ENCODE peak calls at places on chromosomes 11 and 22, in five cellular contexts. One of them, this sample, is unnamed.

GRCh38 chr11:44527476-44527875 is 38.0 kb upstream of the CD82 start:
- DNase-seq in fibroblast of lung: no peak
- DNase-seq in H1: no peak
- DNase-seq in lower lobe of right lung: no peak
- DNase-seq in PC-3: no peak
- DNase-seq in this sample: no peak

GRCh38 chr11:93099811-93100210 is 98.0 kb downstream of the SLC36A4 start:
- DNase-seq in PC-3: no peak
- DNase-seq in H1: no peak
- DNase-seq in fibroblast of lung: peak
- DNase-seq in lower lobe of right lung: no peak
- DNase-seq in this sample: no peak

GRCh38 chr11:107408762-107409200 is 48.8 kb downstream of the CWF19L2 start:
- DNase-seq in H1: no peak
- DNase-seq in PC-3: peak
- DNase-seq in fibroblast of lung: no peak
- DNase-seq in lower lobe of right lung: no peak
- DNase-seq in this sample: no peak

GRCh38 chr11:85348945-85349344 is 278.2 kb downstream of the DLG2 start:
- DNase-seq in fibroblast of lung: no peak
- DNase-seq in lower lobe of right lung: no peak
- DNase-seq in PC-3: no peak
- DNase-seq in H1: no peak
- DNase-seq in this sample: no peak

GRCh38 chr11:75668508-75669297 is at the start of gene MAP6:
- DNase-seq in H1: peak
- DNase-seq in fibroblast of lung: peak
- DNase-seq in lower lobe of right lung: no peak
- DNase-seq in PC-3: peak
- DNase-seq in this sample: no peak

GRCh38 chr22:49052023-49052538 is 775.6 kb downstream of the BRD1 start:
- DNase-seq in lower lobe of right lung: no peak
- DNase-seq in fibroblast of lung: peak
- DNase-seq in H1: no peak
- DNase-seq in PC-3: no peak
- DNase-seq in this sample: no peak

GRCh38 chr11:46002146-46002545 is 79.7 kb downstream of the LARGE2 start:
- DNase-seq in H1: no peak
- DNase-seq in lower lobe of right lung: no peak
- DNase-seq in PC-3: no peak
- DNase-seq in fibroblast of lung: no peak
- DNase-seq in this sample: no peak

GRCh38 chr11:121762820-121763219 is 310.1 kb upstream of the SORL1-AS1 start:
- DNase-seq in fibroblast of lung: peak
- DNase-seq in lower lobe of right lung: no peak
- DNase-seq in H1: no peak
- DNase-seq in PC-3: peak
- DNase-seq in this sample: no peak

GRCh38 chr11:114080769-114081168 is 21.3 kb downstream of the ZBTB16 start:
- DNase-seq in PC-3: no peak
- DNase-seq in H1: no peak
- DNase-seq in fibroblast of lung: no peak
- DNase-seq in lower lobe of right lung: no peak
- DNase-seq in this sample: no peak

GRCh38 chr22:22210375-22210774 is 34.2 kb upstream of the VPREB1 start:
- DNase-seq in H1: no peak
- DNase-seq in PC-3: peak
- DNase-seq in lower lobe of right lung: no peak
- DNase-seq in fibroblast of lung: peak
- DNase-seq in this sample: no peak

GRCh38 chr11:69155302-69156198 is at the start of gene SMIM38:
- DNase-seq in lower lobe of right lung: no peak
- DNase-seq in PC-3: no peak
- DNase-seq in H1: no peak
- DNase-seq in fibroblast of lung: no peak
- DNase-seq in this sample: no peak

GRCh38 chr11:121365304-121365703 is 72.7 kb downstream of the SC5D start:
- DNase-seq in lower lobe of right lung: no peak
- DNase-seq in fibroblast of lung: no peak
- DNase-seq in H1: no peak
- DNase-seq in PC-3: no peak
- DNase-seq in this sample: no peak

GRCh38 chr11:66371627-66372415 is at the start of gene SLC29A2:
- DNase-seq in PC-3: peak
- DNase-seq in lower lobe of right lung: peak
- DNase-seq in H1: peak
- DNase-seq in fibroblast of lung: no peak
- DNase-seq in this sample: peak

GRCh38 chr11:32706985-32707736 is 87.3 kb downstream of the CCDC73 start:
- DNase-seq in lower lobe of right lung: no peak
- DNase-seq in fibroblast of lung: peak
- DNase-seq in PC-3: peak
- DNase-seq in H1: no peak
- DNase-seq in this sample: no peak

GRCh38 chr11:69425895-69426544 is 55.4 kb upstream of the LINC01488 start:
- DNase-seq in PC-3: no peak
- DNase-seq in H1: no peak
- DNase-seq in fibroblast of lung: no peak
- DNase-seq in lower lobe of right lung: no peak
- DNase-seq in this sample: no peak

GRCh38 chr11:126601550-126602215 is 246.2 kb downstream of the ST3GAL4 start:
- DNase-seq in lower lobe of right lung: no peak
- DNase-seq in fibroblast of lung: no peak
- DNase-seq in H1: no peak
- DNase-seq in PC-3: no peak
- DNase-seq in this sample: no peak

GRCh38 chr11:97201743-97202612 is 812.2 kb downstream of the JRKL start:
- DNase-seq in fibroblast of lung: no peak
- DNase-seq in H1: no peak
- DNase-seq in PC-3: no peak
- DNase-seq in lower lobe of right lung: no peak
- DNase-seq in this sample: no peak

GRCh38 chr11:68983816-68984215 is 3.0 kb upstream of the MRGPRD start:
- DNase-seq in PC-3: no peak
- DNase-seq in lower lobe of right lung: no peak
- DNase-seq in H1: no peak
- DNase-seq in fibroblast of lung: no peak
- DNase-seq in this sample: no peak

GRCh38 chr11:86537541-86538222 is 134.7 kb downstream of the ME3 start:
- DNase-seq in lower lobe of right lung: no peak
- DNase-seq in H1: no peak
- DNase-seq in PC-3: no peak
- DNase-seq in fibroblast of lung: no peak
- DNase-seq in this sample: no peak

GRCh38 chr11:33172996-33173395 is 11.7 kb upstream of the CSTF3 start:
- DNase-seq in lower lobe of right lung: no peak
- DNase-seq in H1: no peak
- DNase-seq in fibroblast of lung: no peak
- DNase-seq in PC-3: no peak
- DNase-seq in this sample: no peak

GRCh38 chr11:15707971-15708370 is 593.2 kb downstream of the INSC start:
- DNase-seq in H1: no peak
- DNase-seq in lower lobe of right lung: peak
- DNase-seq in PC-3: peak
- DNase-seq in fibroblast of lung: peak
- DNase-seq in this sample: no peak

GRCh38 chr22:48241658-48242057 is 1479.2 kb downstream of the TBC1D22A start:
- DNase-seq in lower lobe of right lung: no peak
- DNase-seq in H1: peak
- DNase-seq in fibroblast of lung: no peak
- DNase-seq in PC-3: no peak
- DNase-seq in this sample: no peak

GRCh38 chr22:44707752-44708151 is 5.7 kb downstream of the PRR5 start:
- DNase-seq in lower lobe of right lung: no peak
- DNase-seq in H1: no peak
- DNase-seq in fibroblast of lung: peak
- DNase-seq in PC-3: peak
- DNase-seq in this sample: no peak

GRCh38 chr11:72409458-72409857 is 24.9 kb downstream of the CLPB start:
- DNase-seq in lower lobe of right lung: no peak
- DNase-seq in H1: no peak
- DNase-seq in fibroblast of lung: no peak
- DNase-seq in PC-3: no peak
- DNase-seq in this sample: no peak

GRCh38 chr11:87286338-87286737 is 248.6 kb downstream of the TMEM135 start:
- DNase-seq in fibroblast of lung: no peak
- DNase-seq in PC-3: no peak
- DNase-seq in lower lobe of right lung: no peak
- DNase-seq in H1: no peak
- DNase-seq in this sample: no peak

DNA sequence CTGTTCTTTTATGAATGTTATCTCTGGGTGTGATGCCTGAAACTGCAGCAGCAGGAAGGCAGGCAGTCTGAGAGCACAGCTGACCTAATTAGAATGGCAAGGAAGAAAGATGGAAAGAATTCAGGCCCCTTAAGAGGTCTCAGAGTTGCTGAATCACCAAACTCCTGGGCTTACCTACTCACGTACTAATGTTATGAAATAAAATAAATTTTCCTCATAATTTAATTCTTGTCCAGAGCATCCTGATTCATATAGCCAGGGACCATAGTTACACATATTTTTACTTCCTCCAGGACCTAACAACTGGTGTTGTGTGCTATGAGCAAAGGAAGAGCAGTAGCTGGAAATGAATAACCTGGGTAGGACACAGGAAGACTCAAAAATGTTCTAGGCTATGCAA is 41.9 kb downstream of the SNX19 start:
- DNase-seq in fibroblast of lung: peak
- DNase-seq in PC-3: no peak
- DNase-seq in lower lobe of right lung: no peak
- DNase-seq in H1: no peak
- DNase-seq in this sample: no peak
- H3K27ac ChIP-seq in fibroblast of lung: peak
- H3K27ac ChIP-seq in PC-3: no peak
- H3K27ac ChIP-seq in lower lobe of right lung: no peak
- H3K27ac ChIP-seq in H1: no peak
- H3K27ac ChIP-seq in this sample: no peak

GRCh38 chr11:47571012-47571729 is 5.8 kb downstream of the PTPMT1 start:
- DNase-seq in lower lobe of right lung: no peak
- DNase-seq in PC-3: no peak
- DNase-seq in H1: no peak
- DNase-seq in fibroblast of lung: no peak
- DNase-seq in this sample: no peak

GRCh38 chr11:47569646-47570045 is 4.2 kb downstream of the PTPMT1 start:
- DNase-seq in PC-3: no peak
- DNase-seq in H1: no peak
- DNase-seq in fibroblast of lung: no peak
- DNase-seq in lower lobe of right lung: no peak
- DNase-seq in this sample: no peak

GRCh38 chr11:47573321-47573720 is 5.4 kb downstream of the KBTBD4 start:
- DNase-seq in fibroblast of lung: no peak
- DNase-seq in lower lobe of right lung: peak
- DNase-seq in H1: no peak
- DNase-seq in PC-3: no peak
- DNase-seq in this sample: no peak

GRCh38 chr11:47572715-47573255 is 6.0 kb downstream of the KBTBD4 start:
- DNase-seq in PC-3: no peak
- DNase-seq in lower lobe of right lung: peak
- DNase-seq in fibroblast of lung: no peak
- DNase-seq in H1: no peak
- DNase-seq in this sample: no peak

DNA sequence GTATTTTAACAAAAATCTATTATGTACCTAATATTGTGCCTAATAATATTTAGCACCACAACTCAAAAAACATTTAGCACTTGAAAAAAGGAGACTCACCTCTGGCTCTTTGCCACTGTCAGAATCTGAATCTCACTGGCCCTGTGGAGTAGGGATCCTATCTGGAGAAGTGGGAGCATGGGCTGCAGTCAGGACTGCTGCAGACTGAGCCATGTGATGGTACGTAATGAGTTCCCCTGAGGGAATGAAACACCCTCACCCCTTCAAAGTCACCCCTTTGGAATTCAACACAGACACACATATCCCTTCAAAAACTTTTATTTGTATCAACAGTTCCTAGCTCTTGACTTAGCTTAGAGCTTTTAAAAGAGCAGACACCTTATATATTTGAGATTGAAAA is 6.5 kb downstream of the PTPMT1 start:
- DNase-seq in fibroblast of lung: peak
- DNase-seq in lower lobe of right lung: no peak
- DNase-seq in H1: no peak
- DNase-seq in PC-3: no peak
- DNase-seq in this sample: no peak
- H3K4me3 ChIP-seq in fibroblast of lung: no peak
- H3K4me3 ChIP-seq in lower lobe of right lung: no peak
- H3K4me3 ChIP-seq in H1: no peak
- H3K4me3 ChIP-seq in PC-3: no peak
- H3K4me3 ChIP-seq in this sample: no peak

DNA sequence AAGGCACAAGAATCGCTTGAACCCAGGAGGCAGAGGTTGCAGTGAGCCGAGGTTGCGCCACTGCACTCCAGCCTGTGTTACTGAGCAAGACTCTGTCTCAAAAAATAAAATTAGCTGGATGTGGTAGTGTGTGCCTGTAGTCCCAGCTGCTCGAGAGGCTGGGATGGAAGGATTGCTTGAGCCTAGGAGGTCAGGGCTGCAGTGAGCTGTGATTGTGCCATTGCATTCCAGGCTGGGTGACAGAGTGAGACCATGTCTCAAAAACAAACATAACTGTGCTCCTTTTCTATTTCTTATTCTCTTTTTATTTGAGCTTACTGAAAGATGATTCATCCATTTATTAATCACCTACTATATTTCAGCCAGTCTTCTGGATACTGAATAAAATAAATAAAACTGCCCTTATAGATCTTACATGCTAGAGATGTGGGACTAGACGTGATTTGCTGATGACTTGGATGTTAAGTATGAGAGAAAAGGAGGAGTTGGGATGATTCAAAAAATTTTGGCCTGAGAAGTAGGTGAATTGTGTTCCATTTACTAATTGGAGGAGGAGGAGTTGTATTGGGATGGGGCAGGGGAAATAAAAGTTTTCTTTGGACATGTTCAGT is 18.0 kb downstream of the PAAF1 start:
- DNase-seq in lower lobe of right lung: no peak
- DNase-seq in H1: no peak
- DNase-seq in fibroblast of lung: peak
- DNase-seq in PC-3: peak
- DNase-seq in this sample: no peak
- H3K27ac ChIP-seq in lower lobe of right lung: no peak
- H3K27ac ChIP-seq in H1: no peak
- H3K27ac ChIP-seq in fibroblast of lung: no peak
- H3K27ac ChIP-seq in PC-3: peak
- H3K27ac ChIP-seq in this sample: no peak

DNA sequence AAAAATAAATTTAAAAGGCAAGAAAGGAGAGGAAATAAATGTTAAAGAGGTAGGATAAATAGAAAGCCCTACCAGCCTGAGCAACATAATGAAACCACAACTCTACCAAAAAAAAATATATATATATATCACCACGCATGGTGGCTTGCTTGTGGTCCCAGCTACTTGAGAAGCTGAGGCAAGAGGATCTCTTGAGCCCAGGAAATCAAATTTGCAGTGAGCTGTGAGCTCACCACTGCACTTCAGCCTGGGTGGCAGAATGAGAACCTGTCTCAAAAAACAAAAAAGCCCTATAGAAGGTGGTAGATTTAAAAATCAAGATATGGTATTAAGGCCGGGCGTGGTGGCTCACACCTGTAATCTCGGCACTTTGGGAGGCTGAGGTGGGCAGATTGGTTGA is 10.5 kb downstream of the NUCB2 start:
- DNase-seq in lower lobe of right lung: no peak
- DNase-seq in PC-3: no peak
- DNase-seq in H1: no peak
- DNase-seq in fibroblast of lung: no peak
- DNase-seq in this sample: no peak
- H3K4me3 ChIP-seq in lower lobe of right lung: no peak
- H3K4me3 ChIP-seq in PC-3: no peak
- H3K4me3 ChIP-seq in H1: no peak
- H3K4me3 ChIP-seq in fibroblast of lung: no peak
- H3K4me3 ChIP-seq in this sample: no peak

GRCh38 chr22:29670615-29671014 is 49.2 kb upstream of the CABP7 start:
- DNase-seq in fibroblast of lung: no peak
- DNase-seq in lower lobe of right lung: no peak
- DNase-seq in PC-3: no peak
- DNase-seq in H1: no peak
- DNase-seq in this sample: no peak
- H3K27ac ChIP-seq in fibroblast of lung: no peak
- H3K27ac ChIP-seq in lower lobe of right lung: no peak
- H3K27ac ChIP-seq in PC-3: no peak
- H3K27ac ChIP-seq in H1: no peak
- H3K27ac ChIP-seq in this sample: no peak